ENCODE peak calls at places on chromosome 18, in six cellular contexts. A, B, R, M, Z and S are unnamed samples.

GRCh38 chr18:46184296-46185080 is 80.3 kb downstream of the HAUS1 start:
- DNase-seq in B (no peak), M (no peak), A (no peak), Z (no peak), R (peak), S (no peak)

GRCh38 chr18:14974576-14974975 is 226.6 kb downstream of the ANKRD30B start:
- DNase-seq in M (no peak), Z (no peak), A (no peak), B (no peak), R (no peak), S (no peak)

GRCh38 chr18:29979884-29980283 is 1062.7 kb downstream of the DSC3 start:
- DNase-seq in R (no peak), A (no peak), M (no peak), B (no peak), Z (no peak), S (no peak)

GRCh38 chr18:47265197-47265596 is 13.7 kb upstream of the SKOR2 start:
- DNase-seq in M (no peak), Z (no peak), A (no peak), B (no peak), R (no peak), S (no peak)

GRCh38 chr18:50190236-50190635 is 4.7 kb downstream of the MYO5B start:
- DNase-seq in A (no peak), Z (no peak), R (no peak), M (no peak), B (no peak), S (no peak)

GRCh38 chr18:48663931-48664847 is 125.4 kb downstream of the CTIF start:
- DNase-seq in Z (peak), B (peak), M (peak), A (peak), R (peak), S (peak)

GRCh38 chr18:2903006-2903405 is 56.2 kb downstream of the EMILIN2 start:
- DNase-seq in M (no peak), R (no peak), B (peak), A (no peak), Z (no peak), S (peak)

GRCh38 chr18:48621240-48621639 is 82.4 kb downstream of the CTIF start:
- DNase-seq in B (no peak), A (no peak), R (no peak), M (no peak), Z (no peak), S (no peak)

GRCh38 chr18:57297306-57297705 is 55.1 kb upstream of the ST8SIA3 start:
- DNase-seq in A (no peak), B (no peak), Z (no peak), R (no peak), M (no peak), S (no peak)

GRCh38 chr18:28511421-28511821 is 334.5 kb upstream of the CDH2 start:
- DNase-seq in R (no peak), Z (no peak), B (no peak), A (no peak), M (no peak), S (no peak)

GRCh38 chr18:50114448-50114847 is 80.5 kb downstream of the MYO5B start:
- DNase-seq in Z (no peak), M (no peak), B (no peak), A (no peak), R (no peak), S (no peak)

GRCh38 chr18:42752921-42753320 is 362.6 kb downstream of the RIT2 start:
- DNase-seq in A (no peak), Z (no peak), R (no peak), M (no peak), B (no peak), S (no peak)

GRCh38 chr18:55500316-55501086 is 87.5 kb downstream of the TCF4 start:
- DNase-seq in A (no peak), M (no peak), Z (no peak), R (no peak), B (no peak), S (no peak)

GRCh38 chr18:59987102-59987501 is 87.3 kb downstream of the PMAIP1 start:
- DNase-seq in Z (no peak), B (no peak), M (no peak), R (no peak), A (no peak), S (peak)

GRCh38 chr18:10080372-10080771 is 166.6 kb downstream of the VAPA start:
- DNase-seq in Z (no peak), M (no peak), A (no peak), B (no peak), R (no peak), S (no peak)

GRCh38 chr18:34929336-34929780 is 111.9 kb upstream of the MAPRE2 start:
- DNase-seq in M (peak), Z (no peak), B (no peak), R (no peak), A (no peak), S (no peak)

GRCh38 chr18:59672125-59672769 is 25.0 kb downstream of the CCBE1 start:
- DNase-seq in A (no peak), Z (no peak), R (no peak), B (no peak), M (no peak), S (no peak)

GRCh38 chr18:73060666-73061270 is 193.0 kb upstream of the NETO1 start:
- DNase-seq in M (no peak), B (no peak), R (no peak), Z (no peak), A (no peak), S (no peak)

GRCh38 chr18:11320981-11321380 is 171.6 kb upstream of the PIEZO2 start:
- DNase-seq in Z (no peak), B (no peak), M (no peak), A (no peak), R (no peak), S (no peak)

GRCh38 chr18:48409591-48410094 is 460 bp upstream of the ZBTB7C start:
- DNase-seq in A (no peak), M (no peak), B (no peak), Z (no peak), R (no peak), S (no peak)

GRCh38 chr18:45521151-45521550 is 94.1 kb upstream of the SLC14A2 start:
- DNase-seq in B (no peak), A (no peak), Z (no peak), M (no peak), R (no peak), S (no peak)

GRCh38 chr18:58927659-58928058 is 63.0 kb downstream of the ZNF532 start:
- DNase-seq in A (no peak), R (no peak), M (no peak), Z (no peak), B (no peak), S (no peak)

GRCh38 chr18:74597662-74598349 is at the start of gene ZNF407:
- DNase-seq in B (peak), Z (peak), A (peak), M (peak), R (peak), S (peak)

GRCh38 chr18:74604366-74604765 is 6.7 kb downstream of the ZNF407 start:
- DNase-seq in M (no peak), A (no peak), B (no peak), Z (no peak), R (no peak), S (no peak)

GRCh38 chr18:74595425-74595824 is 2.2 kb upstream of the ZNF407 start:
- DNase-seq in R (no peak), M (no peak), A (no peak), B (no peak), Z (no peak), S (peak)

GRCh38 chr18:74596959-74597661 is 560 bp upstream of the ZNF407 start:
- DNase-seq in R (peak), Z (no peak), B (peak), A (peak), M (peak), S (peak)

GRCh38 chr18:74598350-74599001 is 806 bp downstream of the ZNF407 start:
- DNase-seq in M (peak), A (peak), Z (no peak), R (peak), B (peak), S (peak)
- TF ChIP-seq POLR2A in M (no peak), A (no peak), Z (no peak), R (no peak), B (no peak), S (no peak)

DNA sequence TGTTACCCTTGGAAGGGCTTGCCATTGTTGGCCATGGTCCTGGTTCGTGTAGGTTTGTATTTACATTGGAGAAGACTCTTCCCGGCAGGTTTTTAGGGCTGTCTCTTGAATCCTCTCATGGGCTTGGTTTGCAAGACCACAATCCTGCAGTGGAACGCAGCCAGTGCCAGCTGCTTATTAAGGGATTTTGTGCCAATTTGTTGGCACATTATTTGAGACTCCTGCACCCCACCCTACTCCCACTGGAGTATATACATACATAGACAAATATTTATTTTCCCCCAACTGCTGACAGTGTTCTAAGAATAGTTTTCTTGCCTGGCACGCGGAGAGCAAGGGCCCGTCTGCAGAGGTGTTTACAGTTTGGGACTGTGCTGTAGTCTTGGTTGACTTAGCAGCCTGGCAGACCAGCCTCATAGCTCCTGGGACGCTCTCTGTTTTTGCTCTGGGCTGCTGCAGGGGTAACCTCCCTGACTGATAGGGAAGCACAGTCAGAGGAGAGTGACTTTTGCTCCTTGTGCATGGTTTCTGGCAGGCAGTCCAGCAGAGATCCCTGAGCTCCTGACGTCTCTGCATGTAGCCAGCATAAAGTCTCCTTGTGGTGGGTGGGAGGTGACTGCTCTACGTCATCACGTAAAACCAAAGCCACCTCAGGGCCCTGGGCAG is 1.9 kb downstream of the LDLRAD4 start:
- DNase-seq in Z (no peak), B (no peak), R (peak), M (no peak), A (no peak), S (no peak)
- TF ChIP-seq POLR2A in Z (no peak), B (no peak), R (no peak), M (no peak), A (no peak), S (no peak)

GRCh38 chr18:31497711-31498449 is at the start of gene DSG2:
- DNase-seq in Z (peak), M (peak), B (peak), R (peak), A (peak), S (peak)
- TF ChIP-seq POLR2A in Z (peak), M (peak), B (no peak), R (no peak), A (peak), S (no peak)

DNA sequence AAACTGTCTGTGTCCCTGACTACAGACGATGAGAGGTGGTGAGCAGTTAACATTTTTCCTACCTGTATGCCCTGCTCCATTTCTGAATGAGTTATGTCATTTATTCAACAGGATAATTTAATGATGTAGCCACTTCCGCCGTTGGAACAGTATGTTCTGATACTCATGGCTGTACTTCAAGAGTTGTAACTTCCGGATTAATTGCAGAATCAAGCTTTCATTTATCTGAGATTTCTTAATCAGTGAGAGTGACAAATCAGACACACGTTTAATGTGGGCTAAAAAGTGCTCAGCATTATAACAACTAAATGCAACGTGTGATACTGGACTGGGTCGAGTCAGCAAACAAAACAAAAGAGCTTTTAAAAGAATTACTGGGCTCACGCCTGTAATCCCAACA is 107.7 kb downstream of the KCTD1 start:
- DNase-seq in M (no peak), A (no peak), B (no peak), Z (no peak), R (no peak), S (no peak)
- TF ChIP-seq POLR2A in M (no peak), A (no peak), B (no peak), Z (no peak), R (no peak), S (no peak)

GRCh38 chr18:36129300-36130038 is at the start of the genes ELP2 and SLC39A6:
- DNase-seq in B (peak), M (peak), Z (peak), A (peak), R (peak), S (peak)
- TF ChIP-seq POLR2A in B (peak), M (peak), Z (no peak), A (peak), R (no peak), S (peak)

GRCh38 chr18:61597321-61597720 is 264.1 kb downstream of the CDH20 start:
- DNase-seq in B (no peak), R (no peak), M (no peak), A (no peak), Z (no peak), S (no peak)
- TF ChIP-seq POLR2A in B (no peak), R (no peak), M (no peak), A (no peak), Z (no peak), S (no peak)

GRCh38 chr18:79679552-79680099 is at the start of gene CTDP1:
- DNase-seq in A (peak), Z (peak), B (peak), R (peak), M (peak), S (peak)

GRCh38 chr18:79678665-79679551 is 695 bp upstream of the CTDP1 start:
- DNase-seq in R (peak), Z (peak), B (peak), A (peak), M (peak), S (peak)

GRCh38 chr18:79680891-79681339 is 1.3 kb downstream of the CTDP1 start:
- DNase-seq in M (no peak), Z (no peak), A (no peak), B (no peak), R (no peak), S (no peak)

GRCh38 chr18:79681484-79682387 is 2.1 kb downstream of the CTDP1 start:
- DNase-seq in R (no peak), B (no peak), M (no peak), Z (no peak), A (no peak), S (peak)

GRCh38 chr18:79680100-79680879 is 687 bp downstream of the CTDP1 start:
- DNase-seq in M (peak), Z (no peak), R (peak), A (no peak), B (no peak), S (peak)
- TF ChIP-seq POLR2A in M (no peak), Z (no peak), R (no peak), A (no peak), B (no peak), S (no peak)

DNA sequence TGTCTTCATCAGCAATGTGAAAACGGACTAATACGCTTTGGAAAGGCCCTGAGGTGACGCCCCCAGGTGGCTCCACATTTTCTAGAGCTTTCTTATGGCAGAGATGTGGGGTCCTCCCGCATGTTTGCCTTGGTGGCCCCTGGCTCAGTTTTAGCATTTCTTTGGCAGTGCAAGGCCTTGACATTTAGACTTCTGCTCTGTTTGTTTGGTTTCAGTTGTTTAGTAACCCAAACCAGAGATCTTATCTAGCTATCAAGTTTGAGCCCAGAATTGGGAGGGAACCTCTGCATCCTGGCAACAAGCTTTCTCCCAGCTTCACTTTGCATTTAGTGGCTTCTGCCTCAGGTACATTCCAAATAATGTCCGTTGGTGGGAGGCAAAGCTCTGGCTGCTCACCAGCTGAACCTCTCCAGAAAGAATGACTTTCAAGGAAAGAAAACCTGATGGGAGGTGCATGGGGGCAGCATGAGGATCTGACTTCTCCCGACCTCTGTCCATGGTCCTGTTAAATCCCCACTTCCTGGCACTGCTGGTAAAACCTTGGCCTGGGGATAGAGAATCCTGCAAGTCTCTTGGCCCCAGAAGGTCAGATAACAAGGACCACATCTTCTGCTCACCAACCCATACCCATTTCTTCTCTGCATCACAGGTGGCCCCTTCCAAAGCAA is 12.0 kb upstream of the MBP start:
- DNase-seq in A (no peak), Z (no peak), R (no peak), B (no peak), M (no peak), S (no peak)
- TF ChIP-seq POLR2A in A (no peak), Z (no peak), R (no peak), B (no peak), M (no peak), S (no peak)

GRCh38 chr18:21453512-21453862 is 147.0 kb downstream of the ESCO1 start:
- DNase-seq in A (no peak), B (no peak), Z (no peak), M (no peak), R (no peak), S (no peak)
- TF ChIP-seq POLR2A in A (no peak), B (no peak), Z (no peak), M (no peak), R (no peak), S (no peak)

GRCh38 chr18:8402237-8402636 is 207.0 kb upstream of the RAB12 start:
- DNase-seq in B (no peak), A (no peak), M (no peak), Z (no peak), R (no peak), S (no peak)

GRCh38 chr18:8400825-8401224 is 208.4 kb upstream of the RAB12 start:
- DNase-seq in M (no peak), A (no peak), Z (no peak), B (no peak), R (no peak), S (no peak)

GRCh38 chr18:8401606-8402005 is 207.6 kb upstream of the RAB12 start:
- DNase-seq in A (no peak), B (no peak), M (no peak), R (no peak), Z (no peak), S (no peak)

GRCh38 chr18:8399138-8399537 is 210.1 kb upstream of the RAB12 start:
- DNase-seq in R (no peak), M (no peak), B (no peak), A (no peak), Z (no peak), S (no peak)

DNA sequence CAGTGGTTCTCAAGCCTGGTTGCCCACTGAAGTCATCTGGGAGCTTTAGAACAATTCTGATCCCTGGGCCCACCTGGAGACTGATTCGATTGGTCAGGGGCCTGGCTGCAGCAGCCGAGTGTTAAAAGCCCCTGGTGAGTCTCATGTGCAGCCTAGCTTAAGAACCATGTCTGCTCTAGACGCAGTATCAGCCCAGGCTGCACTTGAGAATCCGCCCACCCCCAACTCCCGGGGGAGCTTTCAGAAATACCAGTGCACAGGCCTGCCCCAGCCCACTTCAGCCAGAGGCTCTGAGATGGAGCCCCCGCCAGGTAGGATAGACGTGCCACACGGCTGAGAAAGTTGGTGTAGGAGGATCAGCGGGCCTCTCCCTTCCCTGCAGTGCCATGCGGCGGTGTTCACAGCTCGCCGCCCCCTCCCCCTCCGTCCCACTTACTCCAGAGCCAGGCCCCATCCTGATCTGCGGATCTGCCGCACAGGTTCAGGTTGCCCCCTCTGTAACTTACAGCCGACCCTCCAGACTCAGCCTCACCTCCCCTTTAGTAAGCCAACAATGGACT is 209.0 kb upstream of the RAB12 start:
- DNase-seq in M (no peak), R (no peak), Z (no peak), B (no peak), A (no peak), S (no peak)
- TF ChIP-seq POLR2A in M (no peak), R (no peak), Z (no peak), B (no peak), A (no peak), S (no peak)